ENCODE peak calls at places on chromosomes 2 and 18, in eight cellular contexts. C, R, D, P, L, A, O and Y are unnamed samples.
A peak's percentile ranks its signal among the peaks of the same experiment; 100 is the strongest.

GRCh38 chr2:235170016-235170415 is 218.2 kb downstream of the SH3BP4 start:
- DNase-seq in C (no peak), R (no peak), O (no peak), P (no peak), A (no peak), L (no peak), D (peak; percentile 43), Y (no peak)

GRCh38 chr2:72236445-72237067 is 88.9 kb upstream of the CYP26B1 start:
- DNase-seq in A (no peak), L (no peak), R (no peak), C (no peak), P (no peak), O (no peak), D (peak; percentile 75), Y (peak; percentile 53)

GRCh38 chr2:4903676-4904348 is 788.4 kb upstream of the SOX11 start:
- DNase-seq in O (no peak), P (no peak), C (no peak), A (no peak), L (no peak), R (no peak), D (no peak), Y (no peak)

GRCh38 chr2:19026156-19026660 is 332.2 kb downstream of the OSR1 start:
- DNase-seq in C (no peak), O (no peak), D (no peak), P (no peak), L (no peak), A (no peak), R (no peak), Y (no peak)

GRCh38 chr2:179467111-179467510 is 202.5 kb upstream of the SESTD1 start:
- DNase-seq in D (peak; percentile 64), O (no peak), P (no peak), L (no peak), C (no peak), A (no peak), R (no peak), Y (no peak)

GRCh38 chr2:84938194-84938879 is 32.6 kb upstream of the KCMF1 start:
- DNase-seq in P (no peak), O (no peak), L (no peak), A (no peak), D (no peak), R (no peak), C (no peak), Y (no peak)

GRCh38 chr18:46393230-46393629 is 263.8 kb downstream of the LOXHD1 start:
- DNase-seq in L (no peak), C (no peak), P (no peak), O (no peak), A (no peak), R (no peak), D (no peak), Y (no peak)

GRCh38 chr2:150878347-150878746 is 383.3 kb downstream of the RBM43 start:
- DNase-seq in D (peak; percentile 52), C (no peak), A (no peak), R (no peak), O (no peak), P (no peak), L (no peak), Y (peak; percentile 44)

GRCh38 chr2:175840261-175840660 is 161.8 kb downstream of the LNPK start:
- DNase-seq in O (no peak), A (no peak), C (no peak), D (no peak), L (no peak), R (no peak), P (no peak), Y (no peak)

GRCh38 chr2:234412726-234413125 is 84.2 kb downstream of the ARL4C start:
- DNase-seq in A (no peak), R (no peak), C (no peak), D (no peak), O (no peak), P (no peak), L (no peak), Y (no peak)

GRCh38 chr2:178523596-178524134 is 43.4 kb downstream of the PLEKHA3 start:
- DNase-seq in L (no peak), R (no peak), D (peak; percentile 7), A (no peak), P (no peak), C (no peak), O (no peak), Y (no peak)

GRCh38 chr2:12400543-12400942 is 316.2 kb upstream of the TRIB2 start:
- DNase-seq in P (no peak), D (no peak), C (no peak), L (no peak), O (no peak), A (no peak), R (no peak), Y (peak; percentile 74)

GRCh38 chr2:66925128-66925527 is 472.0 kb upstream of the ETAA1 start:
- DNase-seq in L (no peak), P (no peak), D (peak; percentile 39), O (no peak), C (no peak), R (no peak), A (no peak), Y (no peak)

GRCh38 chr18:3454365-3455089 is 4.6 kb downstream of the TGIF1 start:
- DNase-seq in R (peak; percentile 30), D (peak; percentile 72), L (no peak), P (no peak), A (no peak), C (no peak), O (peak; percentile 72), Y (peak; percentile 37)

GRCh38 chr2:170816499-170817246 is at the start of gene GAD1:
- DNase-seq in A (no peak), O (peak; percentile 22), D (peak; percentile 46), L (peak; percentile 94), R (peak; percentile 32), C (peak; percentile 86), P (no peak), Y (peak; percentile 61)

GRCh38 chr2:38540580-38541290 is 62.0 kb downstream of the HNRNPLL start:
- DNase-seq in L (no peak), O (no peak), A (no peak), P (no peak), D (no peak), C (peak; percentile 82), R (no peak), Y (peak; percentile 25)

GRCh38 chr18:50441518-50441917 is 66.7 kb downstream of the SKA1 start:
- DNase-seq in P (no peak), R (no peak), O (no peak), C (no peak), D (no peak), A (no peak), L (no peak), Y (no peak)

GRCh38 chr2:169158874-169159273 is 89.5 kb downstream of the DHRS9 start:
- DNase-seq in A (no peak), C (no peak), L (no peak), P (no peak), D (no peak), R (no peak), O (no peak), Y (no peak)

DNA sequence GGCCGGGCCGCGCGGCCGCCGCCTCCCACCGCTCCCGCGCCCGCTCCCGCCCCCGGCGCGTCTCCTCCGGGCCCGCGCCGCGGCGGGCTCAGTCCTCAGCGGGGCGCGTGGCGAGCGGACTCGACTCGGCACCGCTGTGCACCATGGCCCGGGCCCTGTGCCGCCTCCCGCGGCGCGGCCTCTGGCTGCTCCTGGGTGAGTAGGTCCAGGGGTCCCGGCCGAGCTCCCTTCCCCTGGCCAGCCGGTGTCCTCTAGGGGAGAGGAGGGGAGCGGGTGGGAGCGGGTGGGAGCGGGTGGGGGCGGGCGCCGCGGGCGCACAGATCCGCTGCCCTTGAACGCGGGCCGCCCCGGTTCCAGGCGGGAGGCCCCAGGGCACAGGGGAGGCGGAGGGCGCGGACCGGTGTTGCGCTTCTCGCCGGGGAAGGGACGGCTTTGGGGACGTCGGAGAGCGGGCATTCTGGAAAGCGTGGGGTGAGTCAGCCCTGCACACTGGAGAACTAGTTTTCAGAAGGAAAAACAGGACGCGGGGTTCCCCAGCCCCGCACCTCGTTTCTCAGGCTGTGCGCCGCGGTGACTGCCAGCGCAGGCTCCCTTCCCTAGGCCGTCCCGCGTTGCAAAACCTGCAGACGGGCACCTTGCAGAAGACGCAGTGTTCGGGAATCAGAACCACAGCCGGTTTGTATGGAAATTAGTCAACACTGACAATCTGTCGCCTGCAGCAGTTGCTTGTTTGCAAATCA is at the start of gene RAMP1:
- DNase-seq in R (peak; percentile 57), A (no peak), O (no peak), L (no peak), D (peak; percentile 17), C (peak; percentile 79), P (no peak), Y (no peak)
- TF ChIP-seq POLR2A in R (peak; percentile 42), A (no peak), O (peak; percentile 9), L (no peak), D (peak; percentile 32), C (no peak), P (no peak), Y (no peak)

DNA sequence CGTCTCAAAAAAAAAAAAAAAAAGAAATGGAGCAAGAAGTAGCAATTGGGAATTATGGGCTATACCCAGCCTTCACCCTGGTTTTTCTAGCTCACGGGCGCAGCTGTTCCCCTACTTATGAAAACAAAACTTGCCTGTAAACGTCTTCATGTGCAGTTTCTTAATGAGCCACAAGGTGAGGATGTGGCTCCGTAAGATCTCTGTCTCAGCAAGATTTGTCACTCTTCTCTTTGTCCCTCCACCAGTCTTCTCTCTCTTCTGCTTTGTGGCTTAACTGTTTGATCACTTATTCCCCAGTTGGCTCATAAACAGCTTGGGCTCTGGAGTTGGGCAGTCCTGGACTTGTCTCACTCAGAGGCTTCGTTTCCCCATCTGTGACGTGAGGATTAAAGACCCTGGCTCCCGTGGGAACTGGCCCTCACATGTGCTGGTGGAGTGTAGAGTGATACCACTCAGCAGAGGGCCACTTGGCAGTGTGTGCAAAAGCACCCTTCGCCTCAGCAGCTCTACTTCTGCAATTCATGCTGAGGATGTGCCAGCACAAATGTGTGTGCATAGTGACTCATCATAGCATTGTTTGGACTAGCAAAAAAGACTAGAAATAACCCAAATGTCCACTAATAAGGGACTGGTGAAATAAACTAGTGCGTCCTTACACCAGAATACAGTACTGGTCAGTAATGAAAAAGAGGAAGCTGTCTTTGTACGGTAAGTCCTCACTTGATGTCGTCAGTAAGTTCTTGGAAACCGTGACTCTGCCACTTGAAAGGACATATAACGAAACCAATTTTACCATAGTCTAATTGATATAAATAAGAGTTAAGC is 8.7 kb downstream of the CEP68 start:
- DNase-seq in P (no peak), R (peak; percentile 78), L (peak; percentile 90), C (peak; percentile 83), O (peak; percentile 70), D (peak; percentile 96), A (peak; percentile 19), Y (peak; percentile 75)
- TF ChIP-seq POLR2A in P (no peak), R (peak; percentile 56), L (no peak), C (no peak), O (no peak), D (peak; percentile 14), A (no peak), Y (no peak)

GRCh38 chr2:98464772-98465310 is 20.2 kb downstream of the INPP4A start:
- DNase-seq in L (no peak), O (no peak), R (peak; percentile 23), D (no peak), C (peak; percentile 61), P (no peak), A (no peak), Y (peak; percentile 53)
- TF ChIP-seq POLR2A in L (no peak), O (no peak), R (no peak), D (no peak), C (no peak), P (no peak), A (no peak), Y (no peak)

DNA sequence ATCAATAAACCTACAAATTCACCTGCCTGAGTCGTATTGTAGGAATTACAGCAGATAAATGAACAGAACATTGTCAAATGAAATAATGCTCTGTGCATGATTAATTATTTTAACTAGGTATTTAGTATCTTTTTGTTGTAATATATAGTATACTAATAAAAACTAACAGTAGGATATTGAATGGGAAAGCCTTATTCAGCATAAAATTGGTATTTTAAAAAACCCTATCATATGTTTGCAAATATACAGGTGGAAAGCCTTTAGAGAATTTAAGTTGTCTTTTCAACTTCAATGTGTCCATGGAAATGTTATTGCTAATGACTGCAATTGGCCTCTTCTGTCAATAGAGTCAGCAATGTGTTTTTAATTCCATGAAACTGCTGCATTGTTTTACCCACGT is 40.8 kb upstream of the SLC35F5 start:
- DNase-seq in A (no peak), D (no peak), P (no peak), C (no peak), O (no peak), R (no peak), L (no peak), Y (no peak)
- TF ChIP-seq POLR2A in A (no peak), D (no peak), P (no peak), C (no peak), O (no peak), R (no peak), L (no peak), Y (no peak)